ENCODE peak calls at places on chromosomes 1 and 21, in six cellular contexts. Q is IMR-90, H is H9, I is H1, V is mesenchymal stem cell, Y is trophoblast cell. A is an unnamed sample.

GRCh38 chr21:15289896-15290841 is 225.4 kb upstream of the NRIP1 start:
- DNase-seq in Q (no peak), H (peak; percentile 92), I (no peak), V (no peak), Y (peak; percentile 59), A (peak; percentile 30)

GRCh38 chr1:206713070-206713469 is 28.4 kb downstream of the MAPKAPK2 start:
- DNase-seq in Q (no peak), H (no peak), I (no peak), V (peak; percentile 50), Y (no peak), A (no peak)

GRCh38 chr21:40386301-40386911 is 460.6 kb downstream of the DSCAM start:
- DNase-seq in Q (no peak), H (peak; percentile 74), I (peak; percentile 21), V (no peak), Y (peak; percentile 44), A (peak; percentile 37)

GRCh38 chr1:236108027-236108648 is 34.2 kb upstream of the GPR137B start:
- DNase-seq in Q (no peak), H (no peak), I (no peak), V (no peak), Y (no peak), A (no peak)

GRCh38 chr1:189939967-189940366 is 537.7 kb downstream of the BRINP3 start:
- DNase-seq in Q (peak; percentile 78), H (no peak), I (no peak), V (no peak), Y (no peak), A (no peak)

GRCh38 chr21:45164124-45164511 is 89.7 kb downstream of the ADARB1 start:
- DNase-seq in Q (peak; percentile 46), H (peak; percentile 22), I (no peak), V (no peak), Y (no peak), A (no peak)

GRCh38 chr1:82390627-82391026 is 589.9 kb downstream of the ADGRL2 start:
- DNase-seq in Q (no peak), H (no peak), I (no peak), V (no peak), Y (no peak), A (no peak)

GRCh38 chr1:200082329-200082728 is 54.8 kb downstream of the NR5A2 start:
- DNase-seq in Q (peak; percentile 8), H (no peak), I (no peak), V (no peak), Y (no peak), A (no peak)

GRCh38 chr1:54604572-54605370 is 18.6 kb downstream of the FAM151A start:
- DNase-seq in Q (no peak), H (no peak), I (no peak), V (no peak), Y (no peak), A (no peak)

GRCh38 chr1:40774266-40774998 is 9.2 kb upstream of the KCNQ4 start:
- DNase-seq in Q (peak; percentile 20), H (peak; percentile 83), I (peak; percentile 54), V (peak; percentile 33), Y (peak; percentile 50), A (peak; percentile 53)
- H4K91ac ChIP-seq in Q (no peak overlapping the region), H (no peak overlapping the region), I (no peak overlapping the region), V (no peak overlapping the region), Y (no peak overlapping the region), A (no peak overlapping the region)

GRCh38 chr1:44565265-44565750 is 109.0 kb downstream of the TMEM53 start:
- DNase-seq in Q (no peak), H (no peak), I (no peak), V (no peak), Y (no peak), A (no peak)
- H3K27ac ChIP-seq in Q (no peak overlapping the region), H (no peak overlapping the region), I (no peak overlapping the region), V (no peak overlapping the region), Y (no peak overlapping the region), A (no peak overlapping the region)

GRCh38 chr1:181143081-181143859 is 54.8 kb downstream of the IER5 start:
- DNase-seq in Q (no peak), H (no peak), I (no peak), V (no peak), Y (no peak), A (no peak)
- H3K9ac ChIP-seq in Q (no peak overlapping the region), H (no peak overlapping the region), I (no peak overlapping the region), V (peak overlapping the region; percentile 90), Y (no peak overlapping the region), A (no peak overlapping the region)

GRCh38 chr1:173164178-173164577 is 43.0 kb downstream of the TNFSF4 start:
- DNase-seq in Q (no peak), H (no peak), I (no peak), V (no peak), Y (no peak), A (no peak)
- H4K91ac ChIP-seq in Q (no peak overlapping the region), H (no peak overlapping the region), I (no peak overlapping the region), V (no peak overlapping the region), Y (no peak overlapping the region), A (no peak overlapping the region)

GRCh38 chr1:116824631-116825399 is 70.6 kb downstream of the CD2 start:
- DNase-seq in Q (no peak), H (peak; percentile 51), I (no peak), V (no peak), Y (no peak), A (no peak)
- H3K27ac ChIP-seq in Q (no peak overlapping the region), H (no peak overlapping the region), I (no peak overlapping the region), V (no peak overlapping the region), Y (no peak overlapping the region), A (no peak overlapping the region)